ENCODE peak calls at places on chromosomes 7 and 10, in seven cellular contexts. A is AG10803, T is PC-9, L is pancreas, W is A549, R is lower lobe of right lung, K is colonic mucosa. Z is an unnamed sample.

GRCh38 chr7:51126324-51126723 is 190.3 kb downstream of the COBL start:
- DNase-seq in W (no peak), T (no peak), L (no peak), K (no peak), A (no peak), R (no peak), Z (no peak)

GRCh38 chr7:108464743-108465142 is 8.5 kb upstream of the NRCAM start:
- DNase-seq in K (no peak), T (no peak), L (no peak), R (no peak), A (no peak), W (no peak), Z (no peak)

GRCh38 chr7:326845-327304 is 36.9 kb downstream of the FOXL3 start:
- DNase-seq in L (peak; percentile 78), T (no peak), W (peak; percentile 33), A (no peak), K (peak; percentile 64), R (peak; percentile 60), Z (peak; percentile 22)

GRCh38 chr7:155662343-155663043 is 18.0 kb downstream of the RBM33 start:
- DNase-seq in T (no peak), R (no peak), K (no peak), L (no peak), W (no peak), A (no peak), Z (no peak)

GRCh38 chr7:25677595-25677994 is 449.3 kb upstream of the NPVF start:
- DNase-seq in T (no peak), R (no peak), L (no peak), A (no peak), K (no peak), W (no peak), Z (no peak)

GRCh38 chr7:120675076-120675475 is 182.9 kb downstream of the TSPAN12 start:
- DNase-seq in L (no peak), K (no peak), T (no peak), W (no peak), A (no peak), R (no peak), Z (no peak)

GRCh38 chr7:70506463-70506862 is 625.5 kb upstream of the GALNT17 start:
- DNase-seq in L (no peak), W (no peak), R (no peak), A (no peak), K (no peak), T (no peak), Z (no peak)

GRCh38 chr7:120052884-120053382 is 220.0 kb upstream of the KCND2 start:
- DNase-seq in A (peak; percentile 89), K (no peak), R (no peak), L (peak; percentile 40), T (peak; percentile 79), W (no peak), Z (peak; percentile 97)

DNA sequence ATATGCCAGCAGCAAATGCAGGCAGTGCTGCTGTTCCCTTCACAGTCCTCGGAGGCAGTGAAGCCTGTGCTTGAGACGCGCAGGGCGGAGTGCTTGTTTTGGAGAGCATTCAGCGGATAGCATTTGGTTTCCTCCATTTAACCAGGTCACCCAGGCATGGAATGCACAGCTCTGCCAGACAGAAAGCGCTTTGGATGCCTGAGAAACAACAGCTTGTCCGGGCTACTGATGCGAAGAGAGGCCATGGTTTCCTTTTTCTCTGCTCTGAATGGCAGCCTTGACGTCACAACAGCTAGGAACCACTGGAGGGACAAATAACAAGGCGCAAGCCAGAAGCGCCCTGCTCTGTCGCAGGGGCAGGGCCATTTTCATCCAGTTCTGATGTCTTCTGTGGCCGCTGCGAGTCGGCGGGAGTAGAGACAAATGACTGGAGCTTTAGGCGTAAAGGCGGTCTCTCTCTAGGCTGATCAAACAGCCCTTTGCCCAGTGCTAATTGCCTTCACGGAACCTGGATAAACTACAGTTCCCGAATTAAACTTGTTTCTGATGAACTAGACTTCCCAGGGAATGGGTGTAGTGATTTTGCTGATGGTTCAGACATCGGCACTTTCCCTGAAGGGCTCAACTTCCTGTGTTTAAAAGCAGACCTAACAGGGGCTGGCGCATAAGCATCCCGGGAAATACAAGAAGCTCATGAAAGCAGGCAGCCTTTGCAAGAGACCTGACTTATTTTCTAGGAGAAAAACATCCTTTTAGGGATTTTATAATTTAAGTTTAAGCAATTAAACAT is 187.6 kb upstream of the KLF14 start:
- DNase-seq in K (peak; percentile 66), R (no peak), L (peak; percentile 40), T (no peak), W (no peak), A (peak; percentile 85), Z (peak; percentile 92)
- TF ChIP-seq CTCF in K (no peak), R (no peak), L (no peak), T (no peak), W (no peak), A (no peak), Z (no peak)

DNA sequence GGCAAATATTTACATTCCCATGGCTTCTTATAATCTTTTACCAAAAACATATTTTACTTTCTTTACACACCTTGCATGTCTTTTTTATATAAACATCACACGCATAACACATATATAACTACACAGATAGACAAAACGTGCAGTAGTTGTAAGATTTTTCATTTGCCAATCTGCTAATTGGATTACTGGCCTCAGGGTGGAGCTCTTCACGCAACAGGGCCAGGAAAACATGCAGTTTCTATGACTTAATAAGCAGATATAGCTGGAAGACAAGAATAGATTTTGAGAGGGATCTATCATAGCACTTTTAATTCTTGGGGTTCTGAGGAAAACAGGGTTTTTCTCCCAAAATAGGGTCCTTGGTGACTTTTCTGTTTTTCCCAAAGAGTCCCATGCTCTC is 12.7 kb downstream of the ACADSB start:
- DNase-seq in L (no peak), W (no peak), T (no peak), K (no peak), A (no peak), R (no peak), Z (peak; percentile 21)
- TF ChIP-seq CTCF in L (no peak), W (peak; percentile 37), T (no peak), K (no peak), A (peak; percentile 28), R (no peak), Z (peak; percentile 56)

GRCh38 chr7:158957921-158958471 is 101.6 kb downstream of the DYNC2I1 start:
- DNase-seq in T (peak; percentile 85), A (no peak), L (peak; percentile 86), W (no peak), R (peak; percentile 88), K (peak; percentile 92), Z (no peak)
- TF ChIP-seq CTCF in T (no peak), A (no peak), L (no peak), W (no peak), R (no peak), K (no peak), Z (no peak)

GRCh38 chr10:12729885-12730284 is 271.6 kb downstream of the CCDC3 start:
- DNase-seq in K (no peak), A (no peak), R (no peak), T (no peak), W (no peak), L (no peak), Z (no peak)
- TF ChIP-seq CTCF in K (no peak), A (peak; percentile 18), R (no peak), T (no peak), W (no peak), L (no peak), Z (peak; percentile 23)

GRCh38 chr7:158164101-158165095 is 423.2 kb downstream of the PTPRN2 start:
- DNase-seq in K (no peak), W (no peak), L (no peak), T (no peak), A (no peak), R (no peak), Z (no peak)
- TF ChIP-seq CTCF in K (no peak), W (no peak), L (no peak), T (no peak), A (no peak), R (no peak), Z (no peak)

DNA sequence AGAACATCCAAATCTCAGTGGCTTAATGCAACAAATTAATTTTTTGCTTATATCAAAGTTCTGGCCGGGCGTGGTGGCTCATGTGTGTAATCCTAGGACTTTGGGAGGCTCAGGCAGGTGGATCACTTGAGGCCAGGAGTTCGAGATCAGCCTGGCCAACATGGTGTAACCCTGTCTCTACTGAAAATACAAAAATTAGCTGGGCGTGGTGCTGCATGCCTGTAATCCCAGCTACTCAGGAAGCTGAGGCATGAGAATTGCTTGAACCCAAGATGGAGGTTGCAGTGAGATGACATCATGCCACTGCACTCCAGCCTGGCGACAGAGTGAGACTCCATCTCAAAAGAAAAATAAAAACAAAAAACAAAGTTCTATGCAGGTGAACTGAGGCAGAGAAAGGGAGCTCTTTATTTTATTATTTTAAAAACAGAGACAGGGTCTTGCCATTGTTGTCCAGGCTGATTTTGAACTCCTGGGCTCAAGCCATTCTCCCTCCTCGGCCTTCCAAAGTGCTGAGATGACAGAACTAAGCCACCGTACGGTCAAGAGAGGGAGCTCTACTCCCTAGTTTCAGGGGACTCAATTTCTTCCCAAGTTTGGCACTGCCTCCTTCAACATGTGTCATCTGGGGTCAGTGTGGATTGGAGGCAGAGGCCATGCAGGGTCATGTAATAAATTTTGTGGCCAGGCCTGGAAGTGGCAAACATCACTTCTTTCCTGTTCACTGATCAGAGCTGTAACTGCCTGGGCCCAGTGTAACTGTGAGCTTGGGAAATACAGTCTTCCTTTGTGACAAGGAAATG is 2.4 kb downstream of the ADCK2 start:
- DNase-seq in L (no peak), W (peak; percentile 60), R (no peak), T (no peak), A (peak; percentile 75), K (peak; percentile 44), Z (peak; percentile 64)
- TF ChIP-seq CTCF in L (no peak), W (peak; percentile 42), R (peak; percentile 42), T (peak; percentile 56), A (peak; percentile 64), K (no peak), Z (peak; percentile 63)

GRCh38 chr10:105187243-105187642 is 546.2 kb downstream of the SORCS3 start:
- DNase-seq in L (peak; percentile 27), R (no peak), T (no peak), W (no peak), K (no peak), A (peak; percentile 49), Z (no peak)

GRCh38 chr10:105185101-105185500 is 544.0 kb downstream of the SORCS3 start:
- DNase-seq in K (no peak), A (no peak), R (no peak), W (no peak), T (no peak), L (no peak), Z (no peak)

GRCh38 chr10:105183506-105183905 is 542.4 kb downstream of the SORCS3 start:
- DNase-seq in R (no peak), W (no peak), A (no peak), T (no peak), L (no peak), K (no peak), Z (no peak)

DNA sequence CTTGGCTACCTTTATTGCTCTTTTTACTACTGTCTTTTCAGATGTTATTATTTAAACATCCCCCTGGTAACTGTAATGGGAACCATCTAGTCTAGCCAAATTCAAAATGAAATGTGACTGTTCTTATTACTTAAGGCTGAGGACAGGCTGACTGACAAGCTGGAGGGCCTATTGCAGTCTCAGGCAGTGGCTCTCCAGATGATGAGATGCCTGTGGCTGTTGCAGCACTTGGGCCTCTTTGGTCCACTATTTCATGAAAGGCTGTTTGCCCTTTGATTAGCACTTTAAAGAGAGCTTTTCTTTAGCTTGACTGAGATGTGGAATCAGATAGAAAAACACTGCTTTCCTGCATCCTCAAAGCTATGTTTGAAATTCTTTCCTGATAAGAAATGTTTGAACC is 540.5 kb downstream of the SORCS3 start:
- DNase-seq in T (no peak), K (no peak), W (no peak), L (no peak), A (no peak), R (no peak), Z (no peak)
- TF ChIP-seq CTCF in T (no peak), K (no peak), W (no peak), L (no peak), A (no peak), R (no peak), Z (no peak)